ENCODE peak calls at places on chromosome 2, in six cellular contexts. A is tibial nerve, Y is fibroblast of lung, D is adrenal gland, E is transverse colon, L is pancreas. I is an unnamed sample. For H3K36me3, the result is how much of the 10 kb centered on the place peaks cover.

GRCh38 chr2:39099820-39100728 is 20.8 kb downstream of the SOS1 start:
- DNase-seq in Y (no peak), A (no peak), D (no peak), E (no peak), L (no peak), I (no peak)

GRCh38 chr2:166158546-166158945 is 30.7 kb upstream of the SCN1A start:
- DNase-seq in A (no peak), D (no peak), L (no peak), Y (peak), E (no peak), I (no peak)

GRCh38 chr2:119350311-119350998 is 16.2 kb downstream of the C2orf76 start:
- DNase-seq in D (no peak), A (no peak), L (no peak), Y (no peak), E (no peak), I (no peak)

GRCh38 chr2:174716785-174717184 is 47.5 kb downstream of the CHRNA1 start:
- DNase-seq in L (no peak), A (no peak), E (no peak), D (no peak), Y (no peak), I (no peak)

GRCh38 chr2:6957910-6958615 is 40.9 kb downstream of the RNF144A start:
- DNase-seq in E (no peak), L (no peak), Y (no peak), A (peak), D (peak), I (no peak)

GRCh38 chr2:97957432-97958183 is 38.1 kb downstream of the TMEM131 start:
- DNase-seq in A (no peak), D (no peak), L (no peak), E (no peak), Y (no peak), I (no peak)

GRCh38 chr2:169585673-169586072 is 1.5 kb downstream of the PPIG start:
- DNase-seq in A (no peak), Y (no peak), D (no peak), L (no peak), E (no peak), I (no peak)

GRCh38 chr2:239297142-239298125 is 103.4 kb downstream of the HDAC4 start:
- DNase-seq in Y (no peak), E (peak), A (no peak), D (no peak), L (no peak), I (no peak)

GRCh38 chr2:232491139-232491780 is 3.6 kb upstream of the ECEL1 start:
- DNase-seq in D (no peak), E (no peak), Y (no peak), A (no peak), L (peak), I (no peak)

GRCh38 chr2:98012561-98012979 is 16.8 kb upstream of the TMEM131 start:
- DNase-seq in Y (no peak), D (no peak), A (no peak), E (no peak), L (no peak), I (no peak)

GRCh38 chr2:214800180-214800579 is 9.3 kb downstream of the BARD1 start:
- DNase-seq in Y (no peak), L (no peak), A (no peak), D (no peak), E (no peak), I (no peak)

GRCh38 chr2:239295377-239296019 is 105.3 kb downstream of the HDAC4 start:
- DNase-seq in Y (no peak), D (no peak), A (no peak), E (no peak), L (no peak), I (no peak)

DNA sequence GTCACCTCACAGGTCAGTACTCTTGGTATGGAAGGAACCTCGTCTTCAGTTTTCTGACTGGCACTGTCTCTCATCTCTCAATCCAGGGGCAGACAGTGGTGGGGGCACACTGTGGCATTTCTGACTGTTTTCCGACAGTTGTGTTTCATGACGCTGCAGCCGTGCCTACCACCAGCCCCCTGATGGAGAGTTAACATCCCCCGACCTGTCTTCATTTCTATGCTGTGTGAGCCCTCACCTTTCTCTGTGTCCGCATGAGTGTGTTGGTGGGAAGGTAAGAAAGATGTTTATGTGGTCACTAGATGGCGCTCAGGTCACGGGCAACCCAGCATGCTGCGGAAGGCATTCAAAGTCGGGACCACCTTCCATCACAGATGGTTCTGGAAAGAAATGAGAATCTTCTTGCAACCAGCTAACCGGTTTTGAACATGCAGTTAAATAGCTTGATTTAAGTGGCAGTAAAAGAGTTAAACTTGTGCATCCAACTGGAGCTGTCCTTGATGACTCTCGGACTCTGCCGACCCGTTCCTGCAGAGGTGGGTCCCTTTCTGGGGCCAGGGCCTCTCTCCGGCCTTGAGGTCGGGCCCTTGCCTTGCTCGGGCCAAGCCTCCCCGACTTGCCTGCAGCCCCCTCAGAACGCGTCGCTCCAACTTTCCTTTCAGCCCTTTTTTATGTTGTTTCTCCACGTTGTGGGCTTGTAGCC is 92.4 kb downstream of the DYSF start:
- DNase-seq in L (no peak), A (peak), E (peak), D (peak), Y (peak), I (peak)
- H3K27ac ChIP-seq in L (no peak), A (no peak), E (peak), D (no peak), Y (no peak), I (no peak)

GRCh38 chr2:237723023-237723422 is 75.6 kb upstream of the RBM44 start:
- DNase-seq in Y (no peak), L (no peak), E (no peak), D (no peak), A (no peak), I (no peak)

GRCh38 chr2:237721828-237722227 is 76.8 kb upstream of the RBM44 start:
- DNase-seq in D (no peak), E (no peak), A (no peak), L (no peak), Y (no peak), I (no peak)

GRCh38 chr2:237722616-237723015 is 76.0 kb upstream of the RBM44 start:
- DNase-seq in Y (no peak), L (no peak), E (no peak), D (no peak), A (no peak), I (no peak)

GRCh38 chr2:237724811-237725478 is 73.6 kb upstream of the RBM44 start:
- DNase-seq in Y (no peak), D (peak), A (no peak), L (peak), E (no peak), I (no peak)

DNA sequence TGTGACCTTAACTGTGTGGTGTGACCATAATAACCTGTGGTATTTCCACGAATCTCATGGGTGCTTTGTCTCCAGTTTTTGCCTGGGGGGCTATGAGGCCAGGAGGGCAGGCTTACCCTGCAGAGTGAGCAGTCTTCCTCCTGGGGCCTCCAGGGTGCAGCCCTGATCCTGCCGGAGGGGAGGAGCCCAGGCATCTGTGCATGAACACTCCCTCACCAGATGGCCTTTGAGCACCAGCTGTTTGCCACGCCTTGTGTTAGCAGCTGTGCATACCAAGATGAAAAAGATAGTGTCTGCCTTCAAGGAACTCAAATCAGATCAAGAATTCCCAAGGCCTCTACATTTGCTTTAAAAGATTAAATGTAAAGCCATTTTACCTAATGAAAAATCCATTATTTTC is 75.0 kb upstream of the RBM44 start:
- DNase-seq in A (no peak), E (peak), L (no peak), Y (peak), D (no peak), I (no peak)
- H3K36me3 ChIP-seq in A (under half), E (under half), L (under half), Y (under half), D (under half), I (under half)

GRCh38 chr2:95389256-95390119 is 13.0 kb upstream of the FAHD2A start:
- DNase-seq in A (peak), L (peak), Y (peak), D (peak), E (peak), I (no peak)
- TF ChIP-seq CTCF in A (peak), L (peak), Y (peak), D (peak), E (peak), I (peak)

GRCh38 chr2:61438670-61439069 is 32.2 kb downstream of the USP34 start:
- DNase-seq in A (no peak), L (no peak), Y (no peak), D (no peak), E (no peak), I (no peak)
- H3K27ac ChIP-seq in A (no peak), L (no peak), Y (no peak), D (no peak), E (no peak), I (no peak)

I was measured in CD8-positive, alpha-beta T cell.